ENCODE peak calls at places on chromosomes 6 and 20, in four cellular contexts. One of them, this sample, is unnamed.

GRCh38 chr6:119322715-119323350 is 26.7 kb downstream of the MAN1A1 start:
- DNase-seq in GM20000: no peak
- DNase-seq in NCI-H1417: no peak
- DNase-seq in ELF-1: no peak
- DNase-seq in this sample: no peak

GRCh38 chr6:33785766-33786165 is 3.2 kb downstream of the LEMD2 start:
- DNase-seq in GM20000: no peak
- DNase-seq in NCI-H1417: no peak
- DNase-seq in ELF-1: peak
- DNase-seq in this sample: peak

GRCh38 chr6:118319890-118320289 is 228.2 kb upstream of the PLN start:
- DNase-seq in GM20000: no peak
- DNase-seq in NCI-H1417: peak
- DNase-seq in ELF-1: peak
- DNase-seq in this sample: peak

GRCh38 chr20:61436268-61436667 is 184.2 kb downstream of the CDH4 start:
- DNase-seq in GM20000: no peak
- DNase-seq in NCI-H1417: no peak
- DNase-seq in ELF-1: no peak
- DNase-seq in this sample: peak

GRCh38 chr6:16338577-16339262 is 100.3 kb downstream of the GMPR start:
- DNase-seq in GM20000: no peak
- DNase-seq in NCI-H1417: no peak
- DNase-seq in ELF-1: peak
- DNase-seq in this sample: peak

GRCh38 chr20:63740070-63740500 is 509 bp downstream of the SLC2A4RG start:
- DNase-seq in GM20000: peak
- DNase-seq in NCI-H1417: peak
- DNase-seq in ELF-1: no peak
- DNase-seq in this sample: no peak

GRCh38 chr6:83463886-83464285 is 33.0 kb upstream of the ME1 start:
- DNase-seq in GM20000: no peak
- DNase-seq in NCI-H1417: no peak
- DNase-seq in ELF-1: no peak
- DNase-seq in this sample: no peak

GRCh38 chr20:1338096-1338495 is 9.2 kb upstream of the SDCBP2 start:
- DNase-seq in GM20000: no peak
- DNase-seq in NCI-H1417: no peak
- DNase-seq in ELF-1: no peak
- DNase-seq in this sample: no peak

GRCh38 chr20:47665221-47665991 is 119.9 kb downstream of the SULF2 start:
- DNase-seq in GM20000: no peak
- DNase-seq in NCI-H1417: no peak
- DNase-seq in ELF-1: peak
- DNase-seq in this sample: no peak

GRCh38 chr20:59441306-59441705 is 140.9 kb downstream of the EDN3 start:
- DNase-seq in GM20000: no peak
- DNase-seq in NCI-H1417: no peak
- DNase-seq in ELF-1: no peak
- DNase-seq in this sample: no peak

GRCh38 chr20:8633366-8633765 is 435.5 kb upstream of the PLCB4 start:
- DNase-seq in GM20000: no peak
- DNase-seq in NCI-H1417: no peak
- DNase-seq in ELF-1: no peak
- DNase-seq in this sample: peak

GRCh38 chr6:165769884-165770283 is 106.8 kb upstream of the PDE10A start:
- DNase-seq in GM20000: no peak
- DNase-seq in NCI-H1417: no peak
- DNase-seq in ELF-1: no peak
- DNase-seq in this sample: no peak

This sample was measured in HT1080.